ENCODE peak calls at places on chromosomes 3 and 15, in four cellular contexts. F is posterior cingulate gyrus, L is Right ventricle myocardium superior, T is A172. B is an unnamed sample.

GRCh38 chr15:84911879-84912660 is 27.6 kb downstream of the SLC28A1 start:
- DNase-seq in F (peak), L (peak), T (peak), B (peak)

GRCh38 chr15:58086479-58086878 is 21.0 kb upstream of the ALDH1A2 start:
- DNase-seq in F (no peak), L (no peak), T (no peak), B (no peak)

GRCh38 chr3:76203578-76203977 is 418.2 kb upstream of the ZNF717 start:
- DNase-seq in F (no peak), L (no peak), T (no peak), B (peak)

GRCh38 chr3:156997351-156997750 is 162.6 kb downstream of the CCNL1 start:
- DNase-seq in F (no peak), L (no peak), T (no peak), B (peak)

GRCh38 chr15:40338921-40339620 is 1.7 kb downstream of the CCDC9B start:
- DNase-seq in F (peak), L (peak), T (peak), B (peak)

GRCh38 chr3:31196881-31197364 is 302.5 kb upstream of the GADL1 start:
- DNase-seq in F (no peak), L (peak), T (peak), B (peak)

GRCh38 chr15:90829942-90830440 is 38.4 kb upstream of the FURIN start:
- DNase-seq in F (no peak), L (no peak), T (no peak), B (no peak)

GRCh38 chr3:155391583-155391982 is 98.1 kb upstream of the STRIT1 start:
- DNase-seq in F (no peak), L (peak), T (peak), B (peak)

GRCh38 chr15:56734013-56734625 is 810 bp upstream of the ZNF280D start:
- DNase-seq in F (no peak), L (no peak), T (no peak), B (no peak)

GRCh38 chr15:60385620-60386552 is 11.9 kb downstream of the ANXA2 start:
- DNase-seq in F (no peak), L (no peak), T (no peak), B (no peak)

GRCh38 chr3:123110953-123111615 is 44.3 kb downstream of the PDIA5 start:
- DNase-seq in F (no peak), L (no peak), T (no peak), B (no peak)

GRCh38 chr15:81097893-81098280 is 36.2 kb upstream of the CFAP161 start:
- DNase-seq in F (no peak), L (no peak), T (peak), B (peak)

GRCh38 chr3:138692152-138692551 is 83.6 kb downstream of the FAIM start:
- DNase-seq in F (no peak), L (no peak), T (no peak), B (no peak)

GRCh38 chr3:42706721-42707619 is 4.4 kb upstream of the HHATL start:
- DNase-seq in F (peak), L (no peak), T (no peak), B (no peak)

GRCh38 chr3:189457201-189457607 is 174.0 kb upstream of the TP63 start:
- DNase-seq in F (no peak), L (no peak), T (peak), B (peak)

GRCh38 chr15:76575177-76576078 is 238.9 kb downstream of the ISL2 start:
- DNase-seq in F (no peak), L (no peak), T (no peak), B (peak)

GRCh38 chr15:57375827-57376694 is at the start of gene CGNL1:
- DNase-seq in F (peak), L (peak), T (no peak), B (no peak)

GRCh38 chr15:66251065-66251789 is 2.3 kb downstream of the MEGF11 start:
- DNase-seq in F (no peak), L (no peak), T (no peak), B (no peak)

GRCh38 chr3:194908432-194908966 is 222.8 kb downstream of the FAM43A start:
- DNase-seq in F (no peak), L (no peak), T (no peak), B (no peak)

GRCh38 chr15:23395832-23396231 is 41.3 kb downstream of the GOLGA8S start:
- DNase-seq in F (no peak), L (no peak), T (peak), B (no peak)

GRCh38 chr3:72791132-72791531 is 57.1 kb downstream of the SHQ1 start:
- DNase-seq in F (no peak), L (no peak), T (no peak), B (no peak)

GRCh38 chr15:68924866-68925599 is 5.3 kb upstream of the SPESP1 start:
- DNase-seq in F (peak), L (peak), T (peak), B (peak)

GRCh38 chr3:186506846-186507245 is 37.3 kb downstream of the CRYGS start:
- DNase-seq in F (no peak), L (no peak), T (no peak), B (no peak)

GRCh38 chr3:30649572-30650310 is 43.3 kb downstream of the TGFBR2 start:
- DNase-seq in F (no peak), L (no peak), T (no peak), B (no peak)

GRCh38 chr3:29949131-29949530 is 657.3 kb upstream of the TGFBR2 start:
- DNase-seq in F (no peak), L (no peak), T (no peak), B (no peak)

GRCh38 chr3:284316-284715 is 87.8 kb downstream of the CHL1 start:
- DNase-seq in F (no peak), L (no peak), T (no peak), B (no peak)

GRCh38 chr15:25790003-25790660 is 73.0 kb downstream of the ATP10A start:
- DNase-seq in F (no peak), L (peak), T (no peak), B (no peak)

GRCh38 chr15:39850436-39850835 is 67.8 kb upstream of the FSIP1 start:
- DNase-seq in F (no peak), L (no peak), T (no peak), B (no peak)

GRCh38 chr3:154324919-154325318 is 632 bp upstream of the DHX36 start:
- DNase-seq in F (no peak), L (no peak), T (peak), B (peak)

GRCh38 chr3:152382312-152383135 is 113.8 kb downstream of the MBNL1 start:
- DNase-seq in F (no peak), L (no peak), T (no peak), B (peak)

GRCh38 chr3:194488007-194488742 is 1.4 kb upstream of the ATP13A3 start:
- DNase-seq in F (no peak), L (peak), T (peak), B (no peak)

GRCh38 chr3:126679831-126680677 is 24.0 kb upstream of the CHCHD6 start:
- DNase-seq in F (no peak), L (no peak), T (no peak), B (no peak)

GRCh38 chr15:40441736-40442531 is 1.2 kb downstream of the BAHD1 start:
- DNase-seq in F (peak), L (no peak), T (no peak), B (no peak)

GRCh38 chr3:4821975-4822374 is 157.3 kb upstream of the BHLHE40 start:
- DNase-seq in F (no peak), L (no peak), T (no peak), B (no peak)

GRCh38 chr15:33569036-33569435 is 258.3 kb downstream of the RYR3 start:
- DNase-seq in F (no peak), L (no peak), T (no peak), B (no peak)

GRCh38 chr3:187878776-187879524 is 133.7 kb upstream of the BCL6 start:
- DNase-seq in F (no peak), L (no peak), T (peak), B (no peak)

GRCh38 chr3:142976621-142977398 is 13.3 kb upstream of the PAQR9 start:
- DNase-seq in F (peak), L (peak), T (peak), B (peak)

GRCh38 chr3:127889976-127890650 is 24.9 kb upstream of the KBTBD12 start:
- DNase-seq in F (no peak), L (no peak), T (no peak), B (no peak)

GRCh38 chr15:55403531-55403930 is 4.6 kb downstream of the CCPG1 start:
- DNase-seq in F (no peak), L (no peak), T (peak), B (peak)

B was measured in H4.